ENCODE peak calls at places on chromosomes 11 and 22, in eight cellular contexts. J, N, X, B, Z, Q, S and W are unnamed samples. For H3K36me3, the result is how much of the 10 kb centered on the place peaks cover.

GRCh38 chr11:122804161-122804560 is 34.1 kb upstream of the CRTAM start:
- DNase-seq in B (no peak), N (no peak), X (no peak), S (no peak), J (no peak), Z (no peak), Q (no peak), W (no peak)

GRCh38 chr22:40429481-40429880 is 59.1 kb downstream of the SGSM3 start:
- DNase-seq in X (no peak), S (no peak), Q (no peak), N (no peak), Z (no peak), B (no peak), J (no peak), W (no peak)

GRCh38 chr22:32103648-32104326 is 55.3 kb downstream of the C22orf42 start:
- DNase-seq in N (no peak), S (peak), J (peak), Z (no peak), Q (peak), X (no peak), B (no peak), W (no peak)

GRCh38 chr11:67054851-67055523 is 1.7 kb upstream of the RHOD start:
- DNase-seq in J (no peak), S (peak), X (no peak), Q (peak), B (no peak), N (peak), Z (peak), W (peak)

GRCh38 chr22:28402066-28402465 is 277.6 kb downstream of the TTC28 start:
- DNase-seq in N (no peak), Z (no peak), J (no peak), B (no peak), Q (no peak), X (no peak), S (no peak), W (no peak)

GRCh38 chr11:127454856-127455255 is 454.3 kb upstream of the KIRREL3 start:
- DNase-seq in N (no peak), S (no peak), J (peak), Q (no peak), X (no peak), Z (no peak), B (no peak), W (no peak)

GRCh38 chr11:27545946-27546345 is 39.4 kb upstream of the LIN7C start:
- DNase-seq in B (no peak), J (peak), X (no peak), N (no peak), Z (no peak), Q (no peak), S (no peak), W (no peak)

GRCh38 chr11:115148691-115149090 is 355.5 kb downstream of the CADM1 start:
- DNase-seq in N (no peak), X (no peak), S (no peak), J (no peak), Z (no peak), Q (no peak), B (no peak), W (no peak)

GRCh38 chr11:69700278-69701140 is 3.3 kb downstream of the FGF19 start:
- DNase-seq in N (peak), Q (no peak), B (peak), Z (peak), X (no peak), S (peak), J (peak), W (peak)

GRCh38 chr22:26892401-26893033 is 235.1 kb downstream of the MIAT start:
- DNase-seq in B (peak), Z (no peak), N (no peak), S (no peak), X (no peak), J (no peak), Q (no peak), W (peak)

GRCh38 chr22:45127866-45128265 is 35.9 kb upstream of the NUP50 start:
- DNase-seq in S (no peak), Z (no peak), B (no peak), J (no peak), X (no peak), N (no peak), Q (no peak), W (no peak)

GRCh38 chr11:110059706-110060430 is 33.3 kb upstream of the ZC3H12C start:
- DNase-seq in S (no peak), J (no peak), N (no peak), X (no peak), B (no peak), Q (no peak), Z (no peak), W (no peak)

GRCh38 chr11:94315664-94316063 is 11.3 kb downstream of the IZUMO1R start:
- DNase-seq in Q (no peak), S (no peak), N (no peak), J (no peak), X (no peak), Z (no peak), B (no peak), W (no peak)

GRCh38 chr11:4105916-4106315 is 11.3 kb downstream of the RRM1 start:
- DNase-seq in J (no peak), N (no peak), S (no peak), Q (no peak), Z (no peak), X (no peak), B (no peak), W (no peak)
- H3K36me3 ChIP-seq in J (under half), N (half or more), S (under half), Q (under half), Z (under half), X (under half), B (under half), W (under half)

DNA sequence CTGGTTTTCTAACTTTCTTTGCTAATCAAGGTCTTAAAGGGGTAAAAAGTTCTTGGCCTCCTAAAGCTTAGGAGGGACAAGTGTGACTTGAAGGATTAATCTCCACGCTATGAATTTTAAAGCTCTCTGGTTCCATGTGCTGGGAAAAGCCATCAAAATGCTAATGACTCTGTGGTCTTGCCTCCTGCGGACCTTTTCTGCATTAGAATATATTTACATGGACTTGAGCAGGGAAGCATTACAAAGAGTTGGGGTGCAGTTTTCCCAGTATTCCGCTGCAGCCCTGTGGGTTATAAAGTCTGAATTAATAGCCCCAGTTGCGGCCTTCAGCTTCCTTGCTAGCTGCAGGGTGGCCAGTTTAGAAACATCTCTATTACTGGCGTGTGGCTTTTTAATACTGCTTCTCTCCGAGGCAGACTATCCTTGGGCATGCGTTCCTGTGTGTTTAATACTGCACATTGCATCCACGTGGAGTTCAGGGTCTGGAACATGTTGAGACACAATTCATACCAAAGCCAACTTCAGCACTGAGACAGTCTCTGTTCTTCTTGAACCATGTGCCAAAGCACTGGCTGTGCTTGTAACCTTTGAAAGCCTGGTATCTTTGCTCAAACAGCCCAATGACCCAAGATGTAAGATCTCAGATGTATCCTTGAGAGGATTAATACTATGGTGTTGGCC is 27.3 kb downstream of the TSPAN18 start:
- DNase-seq in S (no peak), Q (no peak), N (no peak), B (no peak), X (no peak), Z (no peak), J (peak), W (no peak)
- TF ChIP-seq POLR2AphosphoS5 in S (no peak), Q (no peak), N (no peak), B (no peak), X (no peak), Z (no peak), J (no peak), W (no peak)

DNA sequence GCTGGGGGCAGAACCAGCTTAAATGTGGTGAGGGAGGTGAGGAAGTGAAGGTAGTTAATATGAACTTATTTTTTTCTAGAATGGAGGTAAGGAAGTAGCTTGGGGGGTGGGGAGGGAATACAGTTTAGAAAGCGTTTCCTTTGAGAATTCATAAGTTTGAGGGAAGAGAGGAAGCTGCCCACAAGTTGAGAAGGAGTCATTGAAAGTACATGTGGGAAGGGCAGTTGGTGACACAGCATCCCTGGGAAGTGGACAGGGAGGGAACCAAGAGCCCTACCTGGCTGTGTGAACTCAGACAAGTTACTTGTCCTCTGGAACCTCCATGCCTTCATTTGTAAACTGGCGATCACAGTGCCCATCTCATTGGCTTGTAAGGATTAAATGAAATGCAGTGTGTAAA is 125.9 kb upstream of the SPON1 start:
- DNase-seq in S (no peak), N (no peak), Q (no peak), J (no peak), B (no peak), X (no peak), Z (no peak), W (no peak)
- H2AFZ ChIP-seq in S (no peak), N (no peak), Q (no peak), J (no peak), B (no peak), X (no peak), Z (no peak), W (no peak)

DNA sequence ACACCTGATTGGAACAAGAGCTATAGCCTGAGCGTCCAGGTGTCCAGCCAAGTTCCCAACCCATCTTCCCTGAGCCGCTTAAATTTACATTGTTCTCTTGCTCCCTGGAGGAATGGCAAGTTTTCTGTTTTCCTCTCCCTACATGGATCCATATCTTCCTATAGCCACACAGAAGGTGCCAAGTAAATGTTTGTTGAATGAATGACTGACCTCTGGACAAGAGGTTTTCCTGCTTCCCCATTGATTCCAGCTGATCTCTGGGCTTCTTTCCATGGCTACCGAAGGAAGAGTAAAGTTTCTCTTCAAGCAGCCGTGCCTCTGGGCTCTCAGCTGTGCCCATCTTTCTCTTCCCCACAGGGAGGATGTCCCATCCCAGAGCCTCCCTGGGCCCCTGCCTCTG is 107.5 kb downstream of the MICAL2 start:
- DNase-seq in B (no peak), Q (no peak), Z (no peak), J (no peak), X (no peak), N (no peak), S (no peak), W (no peak)
- H3K36me3 ChIP-seq in B (under half), Q (under half), Z (under half), J (under half), X (under half), N (half or more), S (under half), W (under half)

DNA sequence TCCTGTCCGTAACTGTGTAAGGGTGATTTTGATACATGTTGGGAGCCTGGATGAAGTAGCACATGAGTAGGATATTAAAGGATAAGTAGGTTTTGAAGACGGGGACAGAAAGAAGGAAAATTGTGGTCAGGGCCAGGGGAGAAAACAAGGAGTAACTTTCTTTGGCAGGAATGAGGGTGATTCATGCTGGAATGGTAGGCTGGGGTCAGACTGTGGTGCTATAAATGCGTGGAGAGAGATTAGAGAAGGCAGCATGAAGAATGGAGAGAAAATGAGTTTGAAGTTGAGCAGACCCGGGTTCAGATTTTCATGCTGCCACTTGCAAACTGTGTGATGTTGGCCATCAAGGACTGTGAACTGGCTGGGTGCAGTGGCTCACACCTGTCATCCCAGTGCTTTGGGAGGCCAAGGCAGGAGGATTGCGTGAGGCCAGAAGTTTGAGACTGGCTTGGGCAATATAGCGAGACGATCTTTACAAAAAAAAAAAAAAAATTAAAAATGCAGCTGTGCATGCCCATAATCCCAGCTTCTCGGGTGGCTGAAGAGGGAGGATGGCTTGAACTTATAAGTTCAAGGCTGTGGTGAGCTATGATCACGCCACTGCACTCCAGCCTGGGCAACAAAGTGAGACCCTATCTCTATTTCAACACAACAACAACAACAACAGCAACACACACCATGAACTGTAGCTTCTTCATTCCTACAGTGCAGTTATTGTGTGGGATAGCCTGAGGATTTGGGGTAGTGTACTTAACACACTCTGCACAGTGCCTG is 22.3 kb downstream of the ZBTB16 start:
- DNase-seq in N (no peak), Z (no peak), X (no peak), Q (no peak), J (no peak), S (no peak), B (no peak), W (peak)
- TF ChIP-seq POLR2AphosphoS5 in N (no peak), Z (no peak), X (no peak), Q (no peak), J (no peak), S (no peak), B (no peak), W (peak)

GRCh38 chr11:128544625-128545024 is 42.7 kb downstream of the ETS1 start:
- DNase-seq in Q (no peak), N (no peak), S (no peak), J (no peak), Z (no peak), X (no peak), B (no peak), W (peak)
- H2AFZ ChIP-seq in Q (no peak), N (no peak), S (peak), J (no peak), Z (no peak), X (peak), B (no peak), W (no peak)

GRCh38 chr11:2668876-2669275 is 30.9 kb downstream of the KCNQ1OT1 start:
- DNase-seq in N (no peak), X (no peak), Q (no peak), B (peak), S (no peak), J (no peak), Z (no peak), W (no peak)
- H3K36me3 ChIP-seq in N (under half), X (under half), Q (under half), B (under half), S (under half), J (under half), Z (under half), W (under half)